ENCODE peak calls at places on chromosomes 13 and 19, in five cellular contexts. H, X, N, I and B are unnamed samples.

GRCh38 chr19:11626252-11626651 is 29.0 kb downstream of the ZNF627 start:
- DNase-seq in H (no peak), X (no peak), N (no peak), I (no peak), B (no peak)

GRCh38 chr13:40813662-40814454 is 24.4 kb downstream of the SLC25A15 start:
- DNase-seq in H (no peak), X (no peak), N (no peak), I (no peak), B (peak; percentile 42)

GRCh38 chr19:4172861-4173473 is 9.4 kb downstream of the SIRT6 start:
- DNase-seq in H (peak; percentile 79), X (no peak), N (peak; percentile 82), I (no peak), B (no peak)

GRCh38 chr19:10471909-10472308 is 31.2 kb downstream of the KEAP1 start:
- DNase-seq in H (no peak), X (no peak), N (no peak), I (no peak), B (peak; percentile 51)

GRCh38 chr13:30863231-30863630 is 42.8 kb upstream of the MEDAG start:
- DNase-seq in H (no peak), X (no peak), N (no peak), I (no peak), B (no peak)

GRCh38 chr13:110498327-110498726 is 63.2 kb downstream of the RAB20 start:
- DNase-seq in H (no peak), X (no peak), N (no peak), I (no peak), B (no peak)

GRCh38 chr13:75258159-75258782 is 223.7 kb downstream of the TBC1D4 start:
- DNase-seq in H (no peak), X (no peak), N (no peak), I (no peak), B (peak; percentile 5)

GRCh38 chr19:58407658-58408151 is 744 bp upstream of the ZNF584 start:
- DNase-seq in H (no peak), X (no peak), N (no peak), I (no peak), B (no peak)

GRCh38 chr19:32691952-32692726 is 518 bp downstream of the NUDT19 start:
- DNase-seq in H (peak; percentile 74), X (peak; percentile 28), N (peak; percentile 60), I (no peak), B (peak; percentile 92)

GRCh38 chr19:18278521-18279265 is 2.7 kb downstream of the JUND start:
- DNase-seq in H (peak; percentile 63), X (no peak), N (peak; percentile 43), I (peak; percentile 76), B (peak; percentile 26)

GRCh38 chr13:96809366-96810096 is 184.7 kb downstream of the OXGR1 start:
- DNase-seq in H (no peak), X (no peak), N (no peak), I (no peak), B (no peak)

GRCh38 chr19:51002542-51003311 is 1.3 kb upstream of the KLK8 start:
- DNase-seq in H (no peak), X (no peak), N (peak; percentile 37), I (peak; percentile 92), B (peak; percentile 45)

GRCh38 chr19:6372594-6373095 is at the start of gene ALKBH7:
- DNase-seq in H (peak; percentile 93), X (peak; percentile 100), N (peak; percentile 99), I (peak; percentile 100), B (peak; percentile 100)

GRCh38 chr19:45523642-45524256 is 16.5 kb downstream of the VASP start:
- DNase-seq in H (peak; percentile 80), X (no peak), N (peak; percentile 81), I (peak; percentile 80), B (peak; percentile 90)

GRCh38 chr19:45187421-45188100 is 9.0 kb downstream of the BLOC1S3 start:
- DNase-seq in H (peak; percentile 54), X (no peak), N (no peak), I (no peak), B (peak; percentile 68)

GRCh38 chr19:30669329-30670010 is 297.3 kb downstream of the ZNF536 start:
- DNase-seq in H (peak; percentile 59), X (no peak), N (peak; percentile 49), I (peak; percentile 45), B (peak; percentile 37)

GRCh38 chr19:46787331-46788100 is 878 bp downstream of the SLC1A5 start:
- DNase-seq in H (peak; percentile 60), X (no peak), N (peak; percentile 75), I (peak; percentile 49), B (peak; percentile 45)

GRCh38 chr19:16888629-16889371 is at the start of gene F2RL3:
- DNase-seq in H (no peak), X (no peak), N (peak; percentile 56), I (peak; percentile 42), B (peak; percentile 94)
- TF ChIP-seq CTCF in H (no peak), X (no peak), N (no peak), I (no peak), B (no peak)

DNA sequence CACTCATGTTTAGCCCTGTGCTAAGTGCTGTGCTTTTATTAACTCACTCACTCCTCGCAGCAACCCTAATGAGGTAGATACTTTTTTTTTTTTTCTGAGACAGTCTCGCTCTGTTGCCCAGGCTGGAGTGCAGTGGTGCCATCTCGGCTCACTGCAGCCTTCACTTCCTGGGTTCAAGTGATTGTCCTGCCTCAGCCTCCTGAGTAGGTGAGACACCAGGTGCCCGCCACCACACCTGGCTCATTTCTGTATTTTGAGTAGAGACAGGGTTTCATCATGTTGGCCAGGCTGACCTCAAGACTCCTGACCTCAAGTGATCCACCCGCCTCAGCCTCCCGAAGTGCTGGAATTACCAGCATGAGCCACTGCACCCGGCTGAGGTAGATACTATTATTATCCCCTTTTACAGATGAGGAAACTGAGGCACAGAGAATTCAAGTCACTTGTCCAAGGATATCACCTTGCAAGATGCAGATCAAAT is 2.5 kb downstream of the ITPKC start:
- DNase-seq in H (no peak), X (no peak), N (no peak), I (no peak), B (peak; percentile 37)
- H3K4me3 ChIP-seq in H (no peak overlapping the region), X (peak overlapping the region; percentile 89), N (peak overlapping the region; percentile 59), I (peak overlapping the region; percentile 91), B (peak overlapping the region; percentile 85)

DNA sequence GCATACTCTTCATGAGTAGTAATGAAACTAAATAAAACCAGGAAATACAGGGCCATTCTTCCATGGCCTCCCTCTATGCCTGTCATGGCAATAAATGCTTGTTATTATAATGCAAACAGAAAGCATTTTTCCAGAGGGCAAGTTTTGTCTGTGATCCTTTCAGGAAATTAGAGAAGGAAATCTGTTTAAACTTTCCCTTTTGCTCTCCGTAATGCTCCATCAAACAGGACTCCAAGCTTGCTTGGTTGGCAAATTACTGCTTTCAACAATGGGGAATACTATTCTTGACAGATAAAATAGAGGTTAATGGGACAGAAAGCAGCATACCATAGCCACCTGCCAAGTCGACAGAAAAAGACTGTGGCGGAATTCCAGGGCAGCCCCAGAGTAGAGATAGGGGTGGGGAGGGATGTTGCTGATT is 252.5 kb downstream of the LHFPL6 start:
- DNase-seq in H (no peak), X (no peak), N (no peak), I (no peak), B (no peak)
- TF ChIP-seq CTCF in H (no peak), X (no peak), N (no peak), I (no peak), B (no peak)

GRCh38 chr19:49400034-49400433 is 12.0 kb downstream of the KASH5 start:
- DNase-seq in H (no peak), X (no peak), N (no peak), I (no peak), B (no peak)

GRCh38 chr19:49398931-49399330 is 10.9 kb downstream of the KASH5 start:
- DNase-seq in H (no peak), X (no peak), N (no peak), I (no peak), B (no peak)

GRCh38 chr19:49407482-49408015 is 15.7 kb downstream of the PTH2 start:
- DNase-seq in H (no peak), X (no peak), N (no peak), I (no peak), B (no peak)

GRCh38 chr19:49407079-49407478 is 16.2 kb downstream of the PTH2 start:
- DNase-seq in H (no peak), X (no peak), N (no peak), I (no peak), B (no peak)

GRCh38 chr19:49403404-49404187 is 15.5 kb downstream of the KASH5 start:
- DNase-seq in H (no peak), X (no peak), N (no peak), I (no peak), B (peak; percentile 55)
- H3K4me3 ChIP-seq in H (no peak overlapping the region), X (no peak overlapping the region), N (no peak overlapping the region), I (no peak overlapping the region), B (no peak overlapping the region)

DNA sequence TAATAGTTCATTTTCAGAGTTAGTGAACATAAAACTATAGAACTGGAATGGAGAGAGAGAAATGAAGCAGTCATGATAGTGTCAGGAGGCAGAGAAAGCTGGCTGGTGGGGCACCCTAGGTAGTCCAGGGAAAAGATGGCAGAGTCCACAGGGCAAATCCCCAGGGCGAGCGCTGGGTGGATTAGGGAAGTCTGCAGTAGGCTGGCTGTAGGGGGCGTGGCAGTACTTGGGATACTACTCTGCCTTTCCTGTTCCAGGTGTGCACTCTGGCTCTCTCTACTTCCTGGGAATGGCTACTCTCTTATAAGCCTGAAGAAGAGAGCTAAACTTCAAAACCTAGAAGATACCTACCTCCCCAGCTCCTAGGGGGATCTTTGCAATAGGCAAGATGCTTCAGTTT is 232.9 kb upstream of the SLC10A2 start:
- DNase-seq in H (no peak), X (no peak), N (peak; percentile 56), I (no peak), B (no peak)
- TF ChIP-seq CTCF in H (no peak), X (no peak), N (no peak), I (no peak), B (no peak)

GRCh38 chr19:48415869-48416268 is 22.4 kb downstream of the GRIN2D start:
- DNase-seq in H (no peak), X (no peak), N (no peak), I (no peak), B (no peak)
- H3K4me3 ChIP-seq in H (peak overlapping the region; percentile 27), X (no peak overlapping the region), N (peak overlapping the region; percentile 9), I (peak overlapping the region; percentile 12), B (no peak overlapping the region)

DNA sequence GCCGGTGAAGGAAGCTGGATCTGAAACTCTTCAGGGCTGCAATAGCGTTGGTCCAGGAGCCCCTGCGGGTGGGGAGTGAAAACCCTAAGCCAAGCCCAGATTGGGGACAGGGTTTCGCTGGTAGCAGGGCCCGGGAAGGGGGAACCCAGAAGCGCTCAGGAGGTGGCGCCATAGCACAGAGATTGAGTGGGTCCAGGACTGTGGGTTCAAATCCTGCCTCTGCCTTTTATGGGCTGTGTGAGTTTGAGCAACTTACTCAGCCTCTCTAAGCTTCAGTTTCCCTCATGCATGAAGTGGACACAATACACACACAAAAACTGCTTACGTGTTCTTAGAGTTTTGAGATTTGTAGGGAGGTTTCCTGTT is 8.3 kb upstream of the SYCN start:
- DNase-seq in H (peak; percentile 78), X (no peak), N (peak; percentile 43), I (no peak), B (peak; percentile 48)
- TF ChIP-seq CTCF in H (peak; percentile 47), X (peak; percentile 45), N (no peak), I (no peak), B (peak; percentile 48)